ENCODE peak calls at places on chromosomes 7 and 10, in ten cellular contexts. One of them, this sample, is unnamed.
A peak's percentile ranks its signal among the peaks of the same experiment; 100 is the strongest.

GRCh38 chr10:6689036-6689435 is 109.0 kb upstream of the PRKCQ start:
- DNase-seq in anterior cingulate cortex: no peak
- DNase-seq in stimulated activated CD4-positive, alpha-beta T cell treated with anti-CD3 and anti-CD28 coated beads, TNF-alpha, amount 100 ng/mL, for 24 hours: no peak
- DNase-seq in epithelial cell of esophagus: peak; percentile 46
- DNase-seq in mammary epithelial cell: no peak
- DNase-seq in Calu3: no peak
- DNase-seq in stimulated activated CD8-positive, alpha-beta memory T cell treated with anti-CD3 and anti-CD28 coated beads, Interleukin-12 subunit alpha, Interleukin-12 subunit beta, amount 100 ng/mL, for 4 hours: no peak
- DNase-seq in aorta: no peak
- DNase-seq in heart left ventricle: no peak
- DNase-seq in lower leg skin: no peak
- DNase-seq in this sample: no peak

GRCh38 chr7:121932768-121933167 is 59.8 kb downstream of the PTPRZ1 start:
- DNase-seq in anterior cingulate cortex: no peak
- DNase-seq in stimulated activated CD4-positive, alpha-beta T cell treated with anti-CD3 and anti-CD28 coated beads, TNF-alpha, amount 100 ng/mL, for 24 hours: no peak
- DNase-seq in epithelial cell of esophagus: peak; percentile 30
- DNase-seq in mammary epithelial cell: no peak
- DNase-seq in Calu3: no peak
- DNase-seq in stimulated activated CD8-positive, alpha-beta memory T cell treated with anti-CD3 and anti-CD28 coated beads, Interleukin-12 subunit alpha, Interleukin-12 subunit beta, amount 100 ng/mL, for 4 hours: no peak
- DNase-seq in aorta: no peak
- DNase-seq in heart left ventricle: no peak
- DNase-seq in lower leg skin: no peak
- DNase-seq in this sample: no peak

GRCh38 chr7:158858592-158859503 is 2.5 kb downstream of the DYNC2I1 start:
- DNase-seq in anterior cingulate cortex: no peak
- DNase-seq in stimulated activated CD4-positive, alpha-beta T cell treated with anti-CD3 and anti-CD28 coated beads, TNF-alpha, amount 100 ng/mL, for 24 hours: no peak
- DNase-seq in epithelial cell of esophagus: peak; percentile 3
- DNase-seq in mammary epithelial cell: no peak
- DNase-seq in Calu3: no peak
- DNase-seq in stimulated activated CD8-positive, alpha-beta memory T cell treated with anti-CD3 and anti-CD28 coated beads, Interleukin-12 subunit alpha, Interleukin-12 subunit beta, amount 100 ng/mL, for 4 hours: no peak
- DNase-seq in aorta: no peak
- DNase-seq in heart left ventricle: no peak
- DNase-seq in lower leg skin: no peak
- DNase-seq in this sample: no peak

GRCh38 chr10:32377458-32378370 is 30.8 kb upstream of the EPC1 start:
- DNase-seq in anterior cingulate cortex: no peak
- DNase-seq in stimulated activated CD4-positive, alpha-beta T cell treated with anti-CD3 and anti-CD28 coated beads, TNF-alpha, amount 100 ng/mL, for 24 hours: no peak
- DNase-seq in epithelial cell of esophagus: peak; percentile 45
- DNase-seq in mammary epithelial cell: peak; percentile 50
- DNase-seq in Calu3: no peak
- DNase-seq in stimulated activated CD8-positive, alpha-beta memory T cell treated with anti-CD3 and anti-CD28 coated beads, Interleukin-12 subunit alpha, Interleukin-12 subunit beta, amount 100 ng/mL, for 4 hours: no peak
- DNase-seq in aorta: peak; percentile 56
- DNase-seq in heart left ventricle: no peak
- DNase-seq in lower leg skin: no peak
- DNase-seq in this sample: no peak

GRCh38 chr10:6382081-6382480 is 179.3 kb downstream of the PFKFB3 start:
- DNase-seq in anterior cingulate cortex: peak; percentile 14
- DNase-seq in stimulated activated CD4-positive, alpha-beta T cell treated with anti-CD3 and anti-CD28 coated beads, TNF-alpha, amount 100 ng/mL, for 24 hours: peak; percentile 28
- DNase-seq in epithelial cell of esophagus: no peak
- DNase-seq in mammary epithelial cell: no peak
- DNase-seq in Calu3: no peak
- DNase-seq in stimulated activated CD8-positive, alpha-beta memory T cell treated with anti-CD3 and anti-CD28 coated beads, Interleukin-12 subunit alpha, Interleukin-12 subunit beta, amount 100 ng/mL, for 4 hours: no peak
- DNase-seq in aorta: no peak
- DNase-seq in heart left ventricle: peak; percentile 43
- DNase-seq in lower leg skin: no peak
- DNase-seq in this sample: no peak

GRCh38 chr10:14562615-14563214 is 212.0 kb downstream of the FAM107B start:
- DNase-seq in anterior cingulate cortex: no peak
- DNase-seq in stimulated activated CD4-positive, alpha-beta T cell treated with anti-CD3 and anti-CD28 coated beads, TNF-alpha, amount 100 ng/mL, for 24 hours: no peak
- DNase-seq in epithelial cell of esophagus: no peak
- DNase-seq in mammary epithelial cell: no peak
- DNase-seq in Calu3: no peak
- DNase-seq in stimulated activated CD8-positive, alpha-beta memory T cell treated with anti-CD3 and anti-CD28 coated beads, Interleukin-12 subunit alpha, Interleukin-12 subunit beta, amount 100 ng/mL, for 4 hours: no peak
- DNase-seq in aorta: no peak
- DNase-seq in heart left ventricle: no peak
- DNase-seq in lower leg skin: no peak
- DNase-seq in this sample: no peak

GRCh38 chr10:88228130-88228529 is 355.0 kb downstream of the RNLS start:
- DNase-seq in anterior cingulate cortex: no peak
- DNase-seq in stimulated activated CD4-positive, alpha-beta T cell treated with anti-CD3 and anti-CD28 coated beads, TNF-alpha, amount 100 ng/mL, for 24 hours: no peak
- DNase-seq in epithelial cell of esophagus: no peak
- DNase-seq in mammary epithelial cell: no peak
- DNase-seq in Calu3: no peak
- DNase-seq in stimulated activated CD8-positive, alpha-beta memory T cell treated with anti-CD3 and anti-CD28 coated beads, Interleukin-12 subunit alpha, Interleukin-12 subunit beta, amount 100 ng/mL, for 4 hours: no peak
- DNase-seq in aorta: no peak
- DNase-seq in heart left ventricle: no peak
- DNase-seq in lower leg skin: no peak
- DNase-seq in this sample: no peak

GRCh38 chr7:130338233-130338632 is 6.4 kb upstream of the CPA5 start:
- DNase-seq in anterior cingulate cortex: no peak
- DNase-seq in stimulated activated CD4-positive, alpha-beta T cell treated with anti-CD3 and anti-CD28 coated beads, TNF-alpha, amount 100 ng/mL, for 24 hours: no peak
- DNase-seq in epithelial cell of esophagus: no peak
- DNase-seq in mammary epithelial cell: no peak
- DNase-seq in Calu3: no peak
- DNase-seq in stimulated activated CD8-positive, alpha-beta memory T cell treated with anti-CD3 and anti-CD28 coated beads, Interleukin-12 subunit alpha, Interleukin-12 subunit beta, amount 100 ng/mL, for 4 hours: no peak
- DNase-seq in aorta: no peak
- DNase-seq in heart left ventricle: no peak
- DNase-seq in lower leg skin: no peak
- DNase-seq in this sample: no peak

GRCh38 chr7:158613481-158613880 is 25.9 kb upstream of the PTPRN2 start:
- DNase-seq in anterior cingulate cortex: no peak
- DNase-seq in stimulated activated CD4-positive, alpha-beta T cell treated with anti-CD3 and anti-CD28 coated beads, TNF-alpha, amount 100 ng/mL, for 24 hours: no peak
- DNase-seq in epithelial cell of esophagus: no peak
- DNase-seq in mammary epithelial cell: no peak
- DNase-seq in Calu3: no peak
- DNase-seq in stimulated activated CD8-positive, alpha-beta memory T cell treated with anti-CD3 and anti-CD28 coated beads, Interleukin-12 subunit alpha, Interleukin-12 subunit beta, amount 100 ng/mL, for 4 hours: no peak
- DNase-seq in aorta: no peak
- DNase-seq in heart left ventricle: no peak
- DNase-seq in lower leg skin: no peak
- DNase-seq in this sample: no peak

GRCh38 chr10:11175823-11176243 is 158.2 kb downstream of the CELF2 start:
- DNase-seq in anterior cingulate cortex: no peak
- DNase-seq in stimulated activated CD4-positive, alpha-beta T cell treated with anti-CD3 and anti-CD28 coated beads, TNF-alpha, amount 100 ng/mL, for 24 hours: no peak
- DNase-seq in epithelial cell of esophagus: no peak
- DNase-seq in mammary epithelial cell: no peak
- DNase-seq in Calu3: no peak
- DNase-seq in stimulated activated CD8-positive, alpha-beta memory T cell treated with anti-CD3 and anti-CD28 coated beads, Interleukin-12 subunit alpha, Interleukin-12 subunit beta, amount 100 ng/mL, for 4 hours: no peak
- DNase-seq in aorta: no peak
- DNase-seq in heart left ventricle: no peak
- DNase-seq in lower leg skin: peak; percentile 47
- DNase-seq in this sample: no peak

This sample was measured in ovary.